ENCODE peak calls at places on chromosomes 1 and 21, in ten cellular contexts. C is breast epithelium, J is AG04450, X is DND-41, O is GM12878, Q is Peyer's patch, U is foreskin fibroblast, F is WERI-Rb-1, I is suprapubic skin, R is cardiac muscle cell. W is an unnamed sample.

GRCh38 chr1:24506706-24507422 is 4.2 kb downstream of the RCAN3 start:
- DNase-seq in C (no peak), J (no peak), X (no peak), O (no peak), Q (no peak), U (no peak), F (no peak), I (no peak), R (no peak), W (no peak)

GRCh38 chr1:226738421-226738994 is 574 bp downstream of the ITPKB start:
- DNase-seq in C (no peak), J (no peak), X (peak; percentile 60), O (no peak), Q (peak; percentile 48), U (peak; percentile 18), F (peak; percentile 20), I (no peak), R (peak; percentile 48), W (no peak)

GRCh38 chr21:45302082-45303061 is 14.7 kb upstream of the POFUT2 start:
- DNase-seq in C (no peak), J (no peak), X (no peak), O (no peak), Q (no peak), U (no peak), F (no peak), I (peak; percentile 77), R (peak; percentile 87), W (no peak)

GRCh38 chr1:29439615-29440014 is 203.3 kb downstream of the PTPRU start:
- DNase-seq in C (no peak), J (no peak), X (no peak), O (no peak), Q (no peak), U (no peak), F (no peak), I (no peak), R (no peak), W (no peak)

GRCh38 chr1:5993553-5994510 is 1.6 kb upstream of the NPHP4 start:
- DNase-seq in C (no peak), J (no peak), X (no peak), O (no peak), Q (peak; percentile 28), U (no peak), F (no peak), I (no peak), R (no peak), W (no peak)

GRCh38 chr1:155049651-155050559 is 1.2 kb upstream of the ADAM15 start:
- DNase-seq in C (peak; percentile 43), J (no peak), X (no peak), O (no peak), Q (no peak), U (peak; percentile 28), F (no peak), I (no peak), R (peak; percentile 40), W (no peak)

GRCh38 chr1:65027699-65028358 is 61.5 kb upstream of the JAK1 start:
- DNase-seq in C (peak; percentile 78), J (no peak), X (no peak), O (no peak), Q (no peak), U (no peak), F (no peak), I (no peak), R (peak; percentile 22), W (no peak)

GRCh38 chr1:235864965-235865525 is 1.7 kb downstream of the LYST start:
- DNase-seq in C (no peak), J (no peak), X (no peak), O (no peak), Q (no peak), U (no peak), F (no peak), I (no peak), R (peak; percentile 20), W (no peak)

GRCh38 chr1:227950735-227951224 is 3.0 kb upstream of the WNT9A start:
- DNase-seq in C (no peak), J (no peak), X (no peak), O (no peak), Q (no peak), U (no peak), F (no peak), I (peak; percentile 28), R (no peak), W (no peak)

GRCh38 chr1:227954163-227954850 is 6.6 kb upstream of the WNT9A start:
- DNase-seq in C (no peak), J (no peak), X (no peak), O (no peak), Q (no peak), U (no peak), F (no peak), I (no peak), R (no peak), W (no peak)

GRCh38 chr1:227951624-227952373 is 4.1 kb upstream of the WNT9A start:
- DNase-seq in C (no peak), J (no peak), X (no peak), O (no peak), Q (no peak), U (no peak), F (no peak), I (peak; percentile 50), R (no peak), W (no peak)

GRCh38 chr1:227953022-227953412 is 5.3 kb upstream of the WNT9A start:
- DNase-seq in C (no peak), J (no peak), X (no peak), O (no peak), Q (no peak), U (no peak), F (no peak), I (no peak), R (no peak), W (no peak)

GRCh38 chr1:227952374-227953021 is 4.8 kb upstream of the WNT9A start:
- DNase-seq in C (no peak), J (no peak), X (no peak), O (no peak), Q (no peak), U (no peak), F (no peak), I (peak; percentile 65), R (no peak), W (no peak)
- H3K4me3 ChIP-seq in C (no peak overlapping the region), J (no peak overlapping the region), X (no peak overlapping the region), O (no peak overlapping the region), Q (no peak overlapping the region), U (no peak overlapping the region), F (no peak overlapping the region), I (no peak overlapping the region), R (no peak overlapping the region), W (no peak overlapping the region)

DNA sequence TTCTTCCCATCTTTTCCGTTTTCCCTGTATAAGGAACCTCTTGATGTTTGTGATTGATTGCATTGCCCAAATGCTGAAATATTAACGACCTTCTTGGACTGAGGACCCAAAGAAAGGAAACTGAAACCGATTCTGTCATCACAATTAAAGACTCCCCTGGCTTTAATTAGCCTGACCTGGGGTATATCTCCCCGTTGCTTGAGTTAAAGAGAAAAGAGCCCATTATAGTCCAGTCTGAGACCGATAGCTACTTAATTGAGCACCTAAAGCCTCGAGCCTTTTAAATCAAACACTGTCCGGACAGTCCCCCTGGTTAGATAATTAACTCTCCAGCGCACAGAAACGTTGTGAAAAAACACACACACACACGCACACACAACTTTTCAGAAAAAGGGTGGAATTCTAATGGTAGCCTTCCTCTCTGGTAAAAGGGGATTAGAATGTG is 8.0 kb downstream of the LMO4 start:
- DNase-seq in C (no peak), J (no peak), X (no peak), O (no peak), Q (no peak), U (no peak), F (no peak), I (no peak), R (no peak), W (no peak)
- H3K4me3 ChIP-seq in C (peak overlapping the region; percentile 95), J (peak overlapping the region; percentile 34), X (no peak overlapping the region), O (no peak overlapping the region), Q (no peak overlapping the region), U (peak overlapping the region; percentile 42), F (peak overlapping the region; percentile 87), I (peak overlapping the region; percentile 94), R (no peak overlapping the region), W (no peak overlapping the region)

DNA sequence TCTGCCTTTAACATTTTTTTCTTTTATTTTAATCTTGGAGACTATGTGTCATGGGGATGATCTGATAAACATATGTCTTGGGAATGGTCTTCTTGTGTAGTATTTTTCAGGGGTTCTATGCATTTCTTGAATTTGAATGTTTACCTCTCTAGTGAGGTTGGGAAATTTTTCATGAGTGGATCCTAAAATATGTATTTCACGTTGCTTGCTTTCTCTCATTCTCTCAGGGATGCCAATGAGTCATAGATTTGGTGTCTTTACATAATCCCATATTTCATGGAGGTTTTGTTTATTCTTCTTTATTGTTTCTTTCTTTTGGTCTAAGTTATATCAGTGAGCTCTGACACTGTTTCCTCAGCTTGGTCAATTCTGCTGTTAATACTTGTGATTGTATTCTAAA is 1237.2 kb downstream of the PLA2G4A start:
- DNase-seq in C (no peak), J (peak; percentile 3), X (no peak), O (no peak), Q (no peak), U (no peak), F (no peak), I (no peak), R (no peak), W (no peak)
- H3K4me3 ChIP-seq in C (no peak overlapping the region), J (no peak overlapping the region), X (no peak overlapping the region), O (no peak overlapping the region), Q (no peak overlapping the region), U (no peak overlapping the region), F (no peak overlapping the region), I (no peak overlapping the region), R (no peak overlapping the region), W (no peak overlapping the region)

GRCh38 chr1:150258275-150258666 is 697 bp downstream of the CA14 start:
- DNase-seq in C (no peak), J (no peak), X (no peak), O (no peak), Q (no peak), U (no peak), F (no peak), I (no peak), R (no peak), W (no peak)

GRCh38 chr1:150256549-150257341 is 829 bp upstream of the CA14 start:
- DNase-seq in C (no peak), J (no peak), X (no peak), O (no peak), Q (no peak), U (no peak), F (peak; percentile 51), I (no peak), R (no peak), W (no peak)

GRCh38 chr1:150259217-150259616 is 1.6 kb downstream of the CA14 start:
- DNase-seq in C (no peak), J (no peak), X (no peak), O (no peak), Q (no peak), U (no peak), F (no peak), I (no peak), R (no peak), W (no peak)

GRCh38 chr1:150256193-150256548 is 1.4 kb upstream of the CA14 start:
- DNase-seq in C (no peak), J (no peak), X (no peak), O (no peak), Q (no peak), U (no peak), F (no peak), I (no peak), R (no peak), W (no peak)

DNA sequence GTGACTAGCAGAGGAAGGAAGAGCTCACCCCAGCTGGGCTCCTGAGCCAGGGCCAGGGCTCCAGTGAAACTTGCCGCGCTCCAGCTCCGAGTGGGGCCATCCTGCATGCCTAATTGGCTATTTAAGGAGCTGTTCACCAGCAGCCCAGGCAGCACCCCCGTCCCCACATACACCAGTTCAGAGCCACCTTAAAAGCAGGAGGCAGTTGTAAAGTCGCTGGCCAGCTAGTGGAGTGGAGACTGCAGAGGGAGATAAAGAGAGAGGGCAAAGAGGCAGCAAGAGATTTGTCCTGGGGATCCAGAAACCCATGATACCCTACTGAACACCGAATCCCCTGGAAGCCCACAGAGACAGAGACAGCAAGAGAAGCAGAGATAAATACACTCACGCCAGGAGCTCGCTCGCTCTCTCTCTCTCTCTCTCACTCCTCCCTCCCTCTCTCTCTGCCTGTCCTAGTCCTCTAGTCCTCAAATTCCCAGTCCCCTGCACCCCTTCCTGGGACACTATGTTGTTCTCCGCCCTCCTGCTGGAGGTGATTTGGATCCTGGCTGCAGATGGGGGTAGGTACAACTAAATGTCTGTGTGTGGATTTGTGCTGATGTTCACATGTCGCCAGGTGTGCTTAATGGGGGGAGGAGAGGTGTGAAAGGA is at the start of gene CA14:
- DNase-seq in C (no peak), J (no peak), X (no peak), O (no peak), Q (no peak), U (no peak), F (no peak), I (no peak), R (no peak), W (no peak)
- H3K4me3 ChIP-seq in C (no peak within 1 kb of the TSS), J (no peak within 1 kb of the TSS), X (no peak within 1 kb of the TSS), O (no peak within 1 kb of the TSS), Q (no peak within 1 kb of the TSS), U (no peak within 1 kb of the TSS), F (peak within 1 kb of the TSS; percentile 44), I (peak within 1 kb of the TSS; percentile 32), R (peak within 1 kb of the TSS; percentile 61), W (no peak within 1 kb of the TSS)

W was measured in Jurkat, Clone E6-1.